ENCODE peak calls at places on chromosomes 16 and 17, in seven cellular contexts. P is uterus, L is transverse colon, Q is body of pancreas, V is right lobe of liver, Z is Peyer's patch, F is HCT116. M is an unnamed sample.

GRCh38 chr16:57739756-57740422 is 4.3 kb downstream of the KATNB1 start:
- DNase-seq in V (no peak), Q (no peak), L (no peak), P (no peak), Z (no peak), F (no peak), M (no peak)

GRCh38 chr16:31145398-31145990 is 4.4 kb downstream of the PRSS36 start:
- DNase-seq in Q (no peak), Z (no peak), V (no peak), L (no peak), P (no peak), F (no peak), M (no peak)

GRCh38 chr17:59311051-59311468 is 20.4 kb upstream of the YPEL2 start:
- DNase-seq in P (peak), Q (peak), L (peak), Z (peak), F (peak), V (peak), M (peak)

GRCh38 chr17:3575506-3575905 is 17.9 kb upstream of the TRPV3 start:
- DNase-seq in Q (no peak), P (no peak), L (no peak), F (no peak), V (no peak), Z (no peak), M (no peak)

GRCh38 chr17:80396680-80397387 is 18.1 kb upstream of the ENDOV start:
- DNase-seq in Q (no peak), P (no peak), L (no peak), Z (no peak), F (no peak), V (no peak), M (no peak)

GRCh38 chr16:2042666-2043295 is 4.9 kb downstream of the NTHL1 start:
- DNase-seq in L (no peak), Q (no peak), V (no peak), Z (no peak), F (no peak), P (no peak), M (no peak)

GRCh38 chr16:1287982-1288670 is 21.3 kb upstream of the UBE2I start:
- DNase-seq in Z (no peak), L (no peak), V (no peak), F (no peak), Q (no peak), P (no peak), M (no peak)

GRCh38 chr17:49371178-49371834 is 9.3 kb upstream of the ZNF652 start:
- DNase-seq in Q (no peak), V (no peak), P (no peak), F (no peak), Z (no peak), L (no peak), M (no peak)

GRCh38 chr17:31698751-31699150 is 160.3 kb downstream of the COPRS start:
- DNase-seq in F (no peak), Z (no peak), V (peak), Q (no peak), P (no peak), L (no peak), M (no peak)

GRCh38 chr17:50451943-50452626 is 16.6 kb downstream of the CHAD start:
- DNase-seq in F (no peak), Z (no peak), P (no peak), Q (no peak), V (no peak), L (no peak), M (no peak)

GRCh38 chr17:50934161-50934560 is 68.0 kb upstream of the TOB1 start:
- DNase-seq in P (no peak), Z (no peak), F (no peak), L (no peak), Q (peak), V (no peak), M (no peak)

GRCh38 chr17:14815079-14815478 is 450.0 kb downstream of the PMP22 start:
- DNase-seq in F (no peak), Q (no peak), P (no peak), L (no peak), Z (no peak), V (no peak), M (no peak)

GRCh38 chr16:86670835-86671234 is 92.5 kb downstream of the FOXL1 start:
- DNase-seq in F (no peak), Q (no peak), P (no peak), V (no peak), Z (no peak), L (no peak), M (no peak)

GRCh38 chr17:50470451-50470850 is 1.8 kb upstream of the CHAD start:
- DNase-seq in Q (no peak), F (no peak), L (peak), Z (no peak), V (no peak), P (no peak), M (no peak)

GRCh38 chr16:11327277-11328171 is 17.7 kb upstream of the RMI2 start:
- DNase-seq in V (no peak), Q (no peak), L (peak), F (no peak), Z (peak), P (peak), M (no peak)

GRCh38 chr16:78210305-78210704 is 110.9 kb downstream of the WWOX start:
- DNase-seq in P (no peak), Q (no peak), F (peak), V (no peak), L (no peak), Z (no peak), M (no peak)

GRCh38 chr16:89183975-89184684 is 12.6 kb downstream of the CDH15 start:
- DNase-seq in Z (no peak), P (no peak), V (no peak), L (no peak), F (no peak), Q (no peak), M (no peak)

GRCh38 chr17:43169561-43170139 is 1.4 kb upstream of the NBR1 start:
- DNase-seq in Z (peak), F (no peak), L (peak), P (peak), Q (peak), V (peak), M (peak)

GRCh38 chr17:29162909-29163341 is 17.3 kb downstream of the MYO18A start:
- DNase-seq in P (no peak), V (no peak), Q (no peak), F (no peak), Z (no peak), L (no peak), M (peak)

GRCh38 chr17:75773121-75773807 is 8.3 kb upstream of the GALK1 start:
- DNase-seq in Z (no peak), Q (no peak), F (no peak), V (peak), L (peak), P (peak), M (no peak)

GRCh38 chr17:75774471-75774987 is 9.5 kb upstream of the GALK1 start:
- DNase-seq in V (no peak), Q (peak), Z (no peak), F (no peak), L (peak), P (no peak), M (no peak)

GRCh38 chr17:75771334-75772281 is 6.6 kb upstream of the GALK1 start:
- DNase-seq in F (no peak), Z (no peak), P (no peak), Q (peak), V (peak), L (peak), M (no peak)

GRCh38 chr17:75774988-75775668 is 9.5 kb upstream of the UNK start:
- DNase-seq in L (peak), Z (no peak), Q (peak), F (no peak), P (peak), V (no peak), M (peak)

GRCh38 chr17:75773808-75774470 is 8.9 kb upstream of the GALK1 start:
- DNase-seq in Z (no peak), V (no peak), F (no peak), Q (no peak), P (peak), L (peak), M (no peak)
- TF ChIP-seq POLR2A in Z (no peak), V (no peak), F (no peak), Q (no peak), P (no peak), L (no peak), M (no peak)

DNA sequence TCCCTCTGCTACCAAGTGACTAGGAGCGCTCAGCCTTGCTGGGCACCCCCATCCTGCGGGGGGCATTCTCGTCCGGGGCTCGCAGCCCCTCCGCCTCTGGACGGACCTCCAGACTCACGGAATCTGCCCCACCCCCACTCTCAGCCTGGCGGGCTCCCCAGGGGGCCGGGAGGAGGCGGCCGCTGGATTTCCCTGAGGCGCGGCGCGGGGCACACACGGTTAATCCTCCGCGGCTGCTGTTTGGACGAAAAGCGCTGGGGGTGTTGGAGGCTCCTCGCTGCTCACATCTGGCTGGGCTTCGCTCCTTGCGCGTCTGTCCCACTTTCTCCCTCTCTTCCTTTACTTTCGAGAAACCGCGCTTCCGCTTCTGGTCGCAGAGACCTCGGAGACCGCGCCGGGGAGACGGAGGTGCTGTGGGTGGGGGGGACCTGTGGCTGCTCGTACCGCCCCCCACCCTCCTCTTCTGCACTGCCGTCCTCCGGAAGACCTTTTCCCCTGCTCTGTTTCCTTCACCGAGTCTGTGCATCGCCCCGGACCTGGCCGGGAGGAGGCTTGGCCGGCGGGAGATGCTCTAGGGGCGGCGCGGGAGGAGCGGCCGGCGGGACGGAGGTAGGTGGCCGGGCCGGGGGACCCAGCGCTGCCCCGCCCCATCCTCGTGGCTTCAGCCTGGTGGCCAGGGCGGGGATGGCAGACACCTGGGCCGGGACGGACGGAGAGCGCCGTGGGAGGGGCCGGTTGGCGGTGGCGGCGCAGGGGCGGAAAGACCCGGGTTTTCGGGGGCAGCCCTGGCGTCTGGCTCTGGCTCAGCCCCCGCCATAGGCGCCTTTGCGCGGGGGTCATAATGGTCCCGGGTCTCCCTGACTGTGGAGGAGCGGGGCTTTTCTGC is at the start of gene C1QTNF1:
- DNase-seq in Z (no peak), V (peak), F (no peak), Q (peak), L (peak), P (peak), M (no peak)
- TF ChIP-seq POLR2A in Z (no peak), V (peak), F (no peak), Q (peak), L (peak), P (peak), M (no peak)

GRCh38 chr16:21953541-21953902 is 361 bp downstream of the UQCRC2 start:
- DNase-seq in Q (no peak), P (no peak), Z (no peak), L (no peak), F (no peak), V (no peak), M (no peak)

GRCh38 chr16:21952040-21952792 is 945 bp upstream of the UQCRC2 start:
- DNase-seq in Q (peak), Z (peak), L (peak), F (peak), P (peak), V (peak), M (peak)

GRCh38 chr16:21950782-21951521 is 2.2 kb upstream of the UQCRC2 start:
- DNase-seq in L (no peak), F (peak), V (no peak), Z (no peak), Q (peak), P (no peak), M (peak)

GRCh38 chr16:21949713-21950260 is 3.4 kb upstream of the UQCRC2 start:
- DNase-seq in F (no peak), L (no peak), Z (no peak), P (no peak), V (no peak), Q (no peak), M (no peak)

DNA sequence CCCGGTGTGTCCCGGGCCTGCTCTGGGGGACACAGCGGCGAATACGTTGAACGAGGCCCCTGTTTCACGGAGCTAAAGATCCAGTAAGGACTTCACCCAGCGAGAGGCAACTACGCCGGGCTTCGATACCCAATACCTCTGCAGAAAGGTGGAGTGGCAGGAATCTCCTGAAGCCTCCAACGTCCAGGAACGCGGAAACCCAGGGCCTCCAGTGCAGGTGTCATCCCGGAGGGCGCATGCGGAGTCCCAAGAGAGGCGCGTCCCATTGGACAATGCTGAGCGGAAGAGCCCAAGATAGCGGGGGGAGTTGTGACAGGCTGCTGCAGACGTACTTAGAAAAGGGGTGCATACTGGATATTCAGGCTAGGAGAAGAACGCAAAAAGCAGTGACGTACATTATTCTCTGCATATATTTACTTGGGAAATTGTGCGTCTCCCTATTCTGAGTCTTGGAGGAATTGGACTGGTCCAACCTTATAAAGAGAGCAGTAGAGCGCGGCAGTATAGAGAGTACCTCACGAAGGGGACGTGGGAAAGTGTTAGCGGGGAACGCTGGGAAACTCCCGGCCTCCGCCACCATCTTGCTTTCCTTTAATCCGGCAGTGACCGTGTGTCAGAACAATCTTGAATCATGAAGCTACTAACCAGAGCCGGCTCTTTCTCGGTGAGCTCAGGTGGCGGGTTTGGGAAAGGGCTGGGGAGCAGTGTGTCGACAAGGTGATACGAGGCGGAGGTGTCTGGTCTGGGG is at the start of gene UQCRC2:
- DNase-seq in Z (peak), L (peak), F (peak), Q (peak), P (peak), V (peak), M (peak)
- TF ChIP-seq POLR2A in Z (peak), L (peak), F (peak), Q (peak), P (peak), V (peak), M (peak)

DNA sequence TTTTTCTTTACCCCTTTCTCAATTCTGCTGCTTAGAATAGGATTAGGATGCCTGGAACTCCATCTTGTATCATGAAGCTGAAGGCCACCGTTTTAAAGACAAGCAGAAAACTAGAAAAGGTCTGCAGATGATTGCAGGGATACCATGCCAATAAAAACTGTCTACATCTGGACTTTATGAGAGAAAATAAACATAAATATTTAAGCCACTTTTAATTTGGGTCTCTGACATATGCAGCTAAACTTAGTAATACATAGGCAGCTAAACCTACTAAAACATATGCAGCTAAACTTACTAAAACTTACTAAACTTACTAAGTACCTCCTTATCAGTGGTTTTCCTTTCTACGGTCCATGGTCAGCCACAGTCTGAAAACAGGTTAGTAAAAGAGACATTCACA is 48.4 kb downstream of the FBXL20 start:
- DNase-seq in Q (no peak), F (no peak), V (no peak), L (no peak), Z (no peak), P (no peak), M (no peak)
- TF ChIP-seq POLR2A in Q (no peak), F (no peak), V (no peak), L (no peak), Z (no peak), P (no peak), M (no peak)

GRCh38 chr16:73232555-73233422 is 184.9 kb upstream of the ZFHX3 start:
- DNase-seq in L (peak), V (no peak), Q (peak), Z (no peak), F (peak), P (peak), M (no peak)
- TF ChIP-seq POLR2A in L (no peak), V (no peak), Q (peak), Z (no peak), F (no peak), P (no peak), M (no peak)

DNA sequence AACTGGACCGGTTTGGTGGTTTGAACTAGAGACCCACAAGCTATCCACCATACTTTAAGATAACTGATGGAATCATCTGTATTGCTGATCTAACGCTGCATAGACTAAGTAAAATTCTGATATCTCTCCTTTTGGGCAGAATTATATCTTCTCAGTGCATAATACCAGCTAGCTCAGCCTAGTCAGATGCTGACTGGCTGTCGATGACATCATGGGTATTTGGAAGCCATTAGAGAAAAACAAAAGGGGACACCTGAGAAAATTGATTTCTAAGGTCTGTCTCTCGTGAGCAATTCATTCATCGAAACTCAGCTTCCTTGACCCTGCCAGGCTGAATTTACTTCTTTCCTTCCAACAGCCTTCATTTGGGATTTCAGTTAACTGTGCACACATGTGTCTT is 263.0 kb upstream of the CCL2 start:
- DNase-seq in P (no peak), Q (no peak), V (no peak), L (no peak), Z (no peak), F (no peak), M (no peak)
- TF ChIP-seq POLR2A in P (no peak), Q (no peak), V (no peak), L (no peak), Z (no peak), F (no peak), M (no peak)

M was measured in erythroblast.